ENCODE peak calls at places on chromosomes 7 and 10, in four cellular contexts. N is IMR-90, I is neuronal stem cell, R is H1. J is an unnamed sample.

GRCh38 chr10:131213651-131214505 is 97.6 kb downstream of the TCERG1L start:
- DNase-seq in N (no peak), I (no peak), R (no peak), J (no peak)

GRCh38 chr10:114634607-114634974 is 23.5 kb downstream of the ABLIM1 start:
- DNase-seq in N (peak; percentile 93), I (no peak), R (peak; percentile 17), J (peak; percentile 96)

GRCh38 chr7:142697270-142697669 is 52.0 kb upstream of the PRSS1 start:
- DNase-seq in N (no peak), I (no peak), R (no peak), J (no peak)

GRCh38 chr10:114758331-114758730 is 63.2 kb upstream of the FHIP2A start:
- DNase-seq in N (peak; percentile 21), I (no peak), R (no peak), J (no peak)

GRCh38 chr7:1059200-1060091 is 15.1 kb downstream of the GPR146 start:
- DNase-seq in N (no peak), I (peak; percentile 80), R (peak; percentile 93), J (no peak)

GRCh38 chr7:116354171-116354545 is 143.8 kb downstream of the TES start:
- DNase-seq in N (peak; percentile 92), I (no peak), R (no peak), J (peak; percentile 92)

GRCh38 chr7:135321556-135321955 is 87.9 kb downstream of the STRA8 start:
- DNase-seq in N (peak; percentile 17), I (no peak), R (no peak), J (peak; percentile 28)

GRCh38 chr10:74227697-74228424 is 76.8 kb downstream of the ADK start:
- DNase-seq in N (peak; percentile 62), I (no peak), R (no peak), J (peak; percentile 26)

GRCh38 chr10:133276435-133277201 is at the start of gene ADAM8:
- DNase-seq in N (no peak), I (no peak), R (peak; percentile 25), J (peak; percentile 8)

GRCh38 chr10:45199380-45199740 is 116.0 kb downstream of the OR13A1 start:
- DNase-seq in N (no peak), I (no peak), R (no peak), J (no peak)

GRCh38 chr10:5945561-5946418 is 31.6 kb downstream of the IL15RA start:
- DNase-seq in N (peak; percentile 97), I (no peak), R (no peak), J (peak; percentile 86)

GRCh38 chr10:63264852-63265617 is 131.9 kb downstream of the NRBF2 start:
- DNase-seq in N (peak; percentile 68), I (no peak), R (no peak), J (peak; percentile 78)

GRCh38 chr10:48505394-48506112 is 99.3 kb downstream of the ARHGAP22 start:
- DNase-seq in N (no peak), I (no peak), R (peak; percentile 31), J (no peak)

GRCh38 chr10:128863411-128863810 is 603.6 kb upstream of the MGMT start:
- DNase-seq in N (no peak), I (no peak), R (no peak), J (no peak)

GRCh38 chr10:51915031-51915542 is 215.7 kb upstream of the CSTF2T start:
- DNase-seq in N (no peak), I (no peak), R (peak; percentile 17), J (no peak)

GRCh38 chr7:103613655-103614642 is 167.9 kb upstream of the SLC26A5 start:
- DNase-seq in N (no peak), I (no peak), R (no peak), J (no peak)

GRCh38 chr7:11587814-11588213 is 244.2 kb downstream of the THSD7A start:
- DNase-seq in N (no peak), I (no peak), R (no peak), J (no peak)

GRCh38 chr10:1615186-1615954 is 122.0 kb downstream of the ADARB2 start:
- DNase-seq in N (no peak), I (no peak), R (no peak), J (no peak)

GRCh38 chr7:32102432-32102851 is 32.2 kb upstream of the PDE1C start:
- DNase-seq in N (no peak), I (no peak), R (no peak), J (no peak)

GRCh38 chr7:47786557-47787248 is 161.6 kb downstream of the PKD1L1 start:
- DNase-seq in N (peak; percentile 99), I (peak; percentile 35), R (peak; percentile 57), J (peak; percentile 99)

GRCh38 chr7:105924950-105925349 is 38.1 kb upstream of the CDHR3 start:
- DNase-seq in N (no peak), I (no peak), R (no peak), J (no peak)

GRCh38 chr10:97517778-97518561 is 19.2 kb downstream of the UBTD1 start:
- DNase-seq in N (no peak), I (no peak), R (no peak), J (peak; percentile 27)

GRCh38 chr10:132701099-132701845 is 84.7 kb downstream of the NKX6-2 start:
- DNase-seq in N (no peak), I (no peak), R (no peak), J (no peak)

GRCh38 chr10:19788075-19788686 is 28.1 kb upstream of the PLXDC2 start:
- DNase-seq in N (peak; percentile 73), I (peak; percentile 36), R (no peak), J (peak; percentile 68)

GRCh38 chr10:94085766-94086437 is 92.2 kb downstream of the PLCE1 start:
- DNase-seq in N (no peak), I (no peak), R (no peak), J (no peak)

GRCh38 chr10:22429981-22430421 is 84.7 kb downstream of the SPAG6 start:
- DNase-seq in N (no peak), I (no peak), R (no peak), J (peak; percentile 13)

GRCh38 chr7:43678315-43678714 is 51.0 kb downstream of the COA1 start:
- DNase-seq in N (no peak), I (no peak), R (no peak), J (no peak)

GRCh38 chr10:120997313-120998102 is 146.3 kb downstream of the WDR11 start:
- DNase-seq in N (no peak), I (no peak), R (no peak), J (no peak)

GRCh38 chr10:107022600-107023354 is 141.7 kb downstream of the SORCS1 start:
- DNase-seq in N (no peak), I (no peak), R (no peak), J (no peak)

GRCh38 chr10:107025676-107026075 is 138.8 kb downstream of the SORCS1 start:
- DNase-seq in N (no peak), I (no peak), R (no peak), J (no peak)

GRCh38 chr10:107032700-107033401 is 131.7 kb downstream of the SORCS1 start:
- DNase-seq in N (no peak), I (no peak), R (no peak), J (no peak)

GRCh38 chr10:107031981-107032699 is 132.4 kb downstream of the SORCS1 start:
- DNase-seq in N (no peak), I (no peak), R (no peak), J (no peak)

GRCh38 chr10:107028249-107028648 is 136.3 kb downstream of the SORCS1 start:
- DNase-seq in N (no peak), I (no peak), R (no peak), J (no peak)
- H2AK5ac ChIP-seq in N (no peak overlapping the region), I (no peak overlapping the region), R (no peak overlapping the region), J (no peak overlapping the region)

GRCh38 chr7:3243680-3244079 is 57.4 kb upstream of the SDK1 start:
- DNase-seq in N (no peak), I (no peak), R (no peak), J (no peak)

GRCh38 chr7:3243256-3243655 is 57.8 kb upstream of the SDK1 start:
- DNase-seq in N (no peak), I (no peak), R (no peak), J (peak; percentile 73)

GRCh38 chr7:3245721-3246120 is 55.3 kb upstream of the SDK1 start:
- DNase-seq in N (no peak), I (no peak), R (no peak), J (no peak)

GRCh38 chr7:3245077-3245476 is 56.0 kb upstream of the SDK1 start:
- DNase-seq in N (peak; percentile 71), I (no peak), R (no peak), J (peak; percentile 71)

DNA sequence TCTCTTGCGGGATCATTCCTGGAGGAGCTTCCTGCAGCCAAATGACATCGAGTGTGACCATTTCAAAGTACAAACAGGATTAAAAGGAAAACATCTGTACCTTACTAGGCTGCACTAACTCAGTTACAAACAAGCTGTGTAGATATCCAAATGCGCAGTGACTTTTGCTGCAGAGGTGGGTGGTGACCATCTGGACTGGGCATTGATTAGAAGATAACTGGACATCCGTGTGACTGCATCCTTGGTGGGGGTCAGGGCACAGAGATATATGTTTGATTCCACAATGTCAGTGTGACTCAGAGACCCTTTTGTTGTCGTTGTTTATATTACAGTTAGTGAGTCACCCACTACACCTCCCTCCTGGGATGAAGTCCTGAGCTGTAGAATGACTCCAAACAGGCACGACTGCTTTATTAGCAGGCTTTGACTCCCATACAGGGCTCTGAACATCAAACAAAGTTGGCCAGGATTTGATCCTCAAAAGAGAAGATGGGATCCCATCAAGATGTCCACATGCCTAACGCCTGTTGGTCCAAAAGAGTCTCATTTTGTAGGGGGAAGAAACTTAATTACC is 56.7 kb upstream of the SDK1 start:
- DNase-seq in N (peak; percentile 92), I (no peak), R (no peak), J (peak; percentile 94)
- H2AK5ac ChIP-seq in N (no peak overlapping the region), I (no peak overlapping the region), R (no peak overlapping the region), J (no peak overlapping the region)

DNA sequence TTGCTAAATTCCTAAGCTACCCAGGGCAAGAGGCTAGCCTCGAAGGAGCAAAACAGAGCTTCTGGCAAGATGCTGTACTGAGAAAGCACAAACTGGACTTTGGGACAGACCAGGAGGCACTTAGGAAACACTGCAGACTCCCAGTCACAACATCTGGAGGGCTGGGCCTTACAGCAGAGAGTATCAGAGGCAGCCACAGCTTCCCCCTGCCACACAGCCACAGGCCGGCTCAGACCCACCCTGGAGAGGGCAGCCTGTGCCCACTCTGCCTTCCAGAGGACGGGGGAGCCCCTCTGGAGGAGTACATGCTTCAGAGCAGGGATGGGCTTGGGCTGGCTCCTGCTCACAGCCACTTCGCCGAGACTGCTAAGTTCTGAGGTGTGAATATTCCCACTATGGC is 17.4 kb downstream of the ESYT2 start:
- DNase-seq in N (no peak), I (no peak), R (no peak), J (no peak)
- H2AK5ac ChIP-seq in N (peak overlapping the region; percentile 58), I (no peak overlapping the region), R (no peak overlapping the region), J (peak overlapping the region; percentile 54)

GRCh38 chr7:39951156-39951942 is 1.3 kb downstream of the CDK13 start:
- DNase-seq in N (peak; percentile 52), I (peak; percentile 62), R (no peak), J (peak; percentile 77)

GRCh38 chr7:39948375-39948774 is 1.7 kb upstream of the CDK13 start:
- DNase-seq in N (no peak), I (no peak), R (no peak), J (no peak)

GRCh38 chr7:39950473-39951155 is 558 bp downstream of the CDK13 start:
- DNase-seq in N (peak; percentile 40), I (peak; percentile 40), R (no peak), J (peak; percentile 49)

GRCh38 chr7:39948932-39949928 is 826 bp upstream of the CDK13 start:
- DNase-seq in N (peak; percentile 100), I (peak; percentile 98), R (peak; percentile 99), J (peak; percentile 100)

DNA sequence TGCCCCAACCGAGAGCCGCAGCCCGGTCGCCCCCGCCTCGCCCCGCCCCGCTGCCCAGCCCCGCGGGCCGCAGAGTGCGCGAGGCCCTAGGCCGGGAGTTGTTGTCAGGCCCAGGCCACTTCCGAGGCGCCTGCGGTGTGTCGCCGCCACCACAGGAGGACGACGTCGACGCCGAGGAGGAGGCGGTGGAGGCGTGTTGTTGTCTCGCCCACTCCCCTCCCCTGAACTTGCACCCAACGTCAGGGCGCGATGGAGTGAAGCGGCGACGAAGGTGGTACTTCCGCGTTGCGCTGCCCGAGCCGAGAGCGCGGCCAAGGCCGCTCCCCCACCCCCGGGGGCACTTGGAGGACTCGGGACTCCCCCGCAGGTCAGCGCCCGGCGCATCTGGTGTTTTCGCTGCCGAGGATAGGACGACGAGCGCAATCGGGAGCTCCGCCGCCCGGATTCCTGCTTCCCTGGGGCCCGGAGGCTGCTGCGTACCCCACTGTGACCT is at the start of gene CDK13:
- DNase-seq in N (peak; percentile 64), I (peak; percentile 80), R (no peak), J (peak; percentile 87)
- H2AK5ac ChIP-seq in N (peak within 1 kb of the TSS; percentile 80), I (peak within 1 kb of the TSS; percentile 96), R (no peak within 1 kb of the TSS), J (no peak within 1 kb of the TSS)

J was measured in mesenchymal stem cell.